ENCODE peak calls at places on chromosomes 2 and 18, in nine cellular contexts. W is sigmoid colon, O is esophagus squamous epithelium, I is heart left ventricle, P is prostate gland, N is vagina, R is uterus, A is right lobe of liver, Z is stomach. U is an unnamed sample.
A peak's percentile ranks its signal among the peaks of the same experiment; 100 is the strongest.

GRCh38 chr2:229445501-229446294 is 174.6 kb upstream of the PID1 start:
- DNase-seq in W (peak; percentile 87), O (no peak), I (peak; percentile 32), P (no peak), N (no peak), R (peak; percentile 77), A (no peak), Z (no peak), U (no peak)

GRCh38 chr2:66790651-66791181 is 355.8 kb downstream of the MEIS1 start:
- DNase-seq in W (peak; percentile 76), O (no peak), I (no peak), P (no peak), N (no peak), R (peak; percentile 65), A (no peak), Z (no peak), U (no peak)

GRCh38 chr2:7773362-7773973 is 856.3 kb downstream of the RNF144A start:
- DNase-seq in W (no peak), O (no peak), I (no peak), P (peak; percentile 51), N (no peak), R (no peak), A (no peak), Z (no peak), U (peak; percentile 25)

GRCh38 chr2:179344280-179344961 is 79.8 kb upstream of the SESTD1 start:
- DNase-seq in W (no peak), O (no peak), I (no peak), P (no peak), N (no peak), R (no peak), A (no peak), Z (no peak), U (no peak)

GRCh38 chr18:39235118-39235719 is 1669.6 kb upstream of the CELF4 start:
- DNase-seq in W (no peak), O (no peak), I (no peak), P (no peak), N (no peak), R (no peak), A (no peak), Z (no peak), U (no peak)

GRCh38 chr2:60551241-60552095 is 2.0 kb downstream of the BCL11A start:
- DNase-seq in W (peak; percentile 83), O (no peak), I (no peak), P (peak; percentile 65), N (no peak), R (no peak), A (peak; percentile 60), Z (peak; percentile 55), U (peak; percentile 66)

GRCh38 chr2:154013514-154013913 is 141.8 kb downstream of the GALNT13 start:
- DNase-seq in W (no peak), O (no peak), I (no peak), P (no peak), N (no peak), R (no peak), A (no peak), Z (no peak), U (no peak)

GRCh38 chr2:102117488-102117887 is 25.1 kb upstream of the IL1R1 start:
- DNase-seq in W (no peak), O (no peak), I (no peak), P (peak; percentile 68), N (no peak), R (no peak), A (no peak), Z (no peak), U (peak; percentile 59)

GRCh38 chr2:100653449-100654045 is 90.8 kb downstream of the PDCL3 start:
- DNase-seq in W (no peak), O (no peak), I (no peak), P (no peak), N (no peak), R (no peak), A (no peak), Z (no peak), U (no peak)

GRCh38 chr2:239739206-239739605 is 285.9 kb downstream of the NDUFA10 start:
- DNase-seq in W (no peak), O (no peak), I (no peak), P (no peak), N (no peak), R (no peak), A (no peak), Z (no peak), U (no peak)

GRCh38 chr18:51151568-51152511 is 45.6 kb downstream of the MEX3C start:
- DNase-seq in W (no peak), O (no peak), I (no peak), P (no peak), N (no peak), R (no peak), A (no peak), Z (peak; percentile 35), U (no peak)

GRCh38 chr2:63500398-63500797 is 87.9 kb downstream of the WDPCP start:
- DNase-seq in W (no peak), O (no peak), I (no peak), P (no peak), N (no peak), R (no peak), A (no peak), Z (no peak), U (no peak)

DNA sequence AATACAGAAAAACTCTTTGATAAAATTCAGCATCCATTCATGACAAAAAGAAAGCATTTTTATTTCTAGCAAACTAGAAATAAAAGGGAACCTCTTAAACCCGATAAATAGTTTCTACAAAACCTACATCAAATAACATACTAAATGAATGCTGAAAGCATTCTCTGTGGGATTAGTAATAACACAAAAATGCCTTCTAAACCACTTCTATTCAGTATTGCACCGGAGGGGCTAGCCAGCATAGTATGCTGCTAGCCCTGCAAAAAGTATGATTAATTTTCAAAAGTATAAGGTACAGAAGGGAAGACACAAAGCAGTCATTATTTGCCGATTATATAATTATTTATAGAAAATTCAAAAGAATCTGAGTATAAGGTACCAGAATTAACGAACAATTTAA is 145.2 kb downstream of the DTNB start:
- DNase-seq in W (no peak), O (no peak), I (no peak), P (no peak), N (no peak), R (no peak), A (no peak), Z (no peak), U (no peak)
- TF ChIP-seq POLR2A in W (no peak), O (no peak), I (no peak), P (no peak), N (no peak), R (no peak), A (no peak), Z (no peak), U (no peak)

DNA sequence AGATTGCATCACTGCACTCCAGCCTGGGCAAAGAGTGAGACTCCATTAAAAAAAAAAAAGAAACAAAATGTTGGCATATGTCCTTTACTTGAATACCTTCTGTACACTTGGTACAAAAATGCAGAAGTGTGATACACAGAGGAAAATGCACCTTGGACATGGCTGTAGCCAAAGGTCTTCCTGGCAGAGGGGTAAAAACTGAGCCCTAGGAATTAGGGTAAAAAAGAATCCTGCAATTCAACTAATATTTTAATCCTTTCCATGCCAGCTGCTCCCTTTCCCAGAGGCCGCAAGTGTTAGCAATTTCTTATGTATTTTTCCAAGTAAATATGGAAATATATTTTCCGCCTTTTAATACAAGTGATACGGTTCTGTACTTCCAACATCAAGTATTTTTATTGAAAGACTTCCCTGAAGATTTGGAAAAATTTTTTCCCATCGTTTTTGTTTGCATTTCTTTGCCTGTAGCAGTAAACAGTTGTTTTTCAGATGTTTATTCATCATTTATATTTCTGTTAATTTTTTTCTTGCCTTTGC is 26.2 kb downstream of the KCNJ13 start:
- DNase-seq in W (no peak), O (no peak), I (no peak), P (no peak), N (no peak), R (no peak), A (no peak), Z (no peak), U (no peak)
- TF ChIP-seq POLR2A in W (no peak), O (no peak), I (no peak), P (no peak), N (no peak), R (no peak), A (no peak), Z (no peak), U (no peak)

DNA sequence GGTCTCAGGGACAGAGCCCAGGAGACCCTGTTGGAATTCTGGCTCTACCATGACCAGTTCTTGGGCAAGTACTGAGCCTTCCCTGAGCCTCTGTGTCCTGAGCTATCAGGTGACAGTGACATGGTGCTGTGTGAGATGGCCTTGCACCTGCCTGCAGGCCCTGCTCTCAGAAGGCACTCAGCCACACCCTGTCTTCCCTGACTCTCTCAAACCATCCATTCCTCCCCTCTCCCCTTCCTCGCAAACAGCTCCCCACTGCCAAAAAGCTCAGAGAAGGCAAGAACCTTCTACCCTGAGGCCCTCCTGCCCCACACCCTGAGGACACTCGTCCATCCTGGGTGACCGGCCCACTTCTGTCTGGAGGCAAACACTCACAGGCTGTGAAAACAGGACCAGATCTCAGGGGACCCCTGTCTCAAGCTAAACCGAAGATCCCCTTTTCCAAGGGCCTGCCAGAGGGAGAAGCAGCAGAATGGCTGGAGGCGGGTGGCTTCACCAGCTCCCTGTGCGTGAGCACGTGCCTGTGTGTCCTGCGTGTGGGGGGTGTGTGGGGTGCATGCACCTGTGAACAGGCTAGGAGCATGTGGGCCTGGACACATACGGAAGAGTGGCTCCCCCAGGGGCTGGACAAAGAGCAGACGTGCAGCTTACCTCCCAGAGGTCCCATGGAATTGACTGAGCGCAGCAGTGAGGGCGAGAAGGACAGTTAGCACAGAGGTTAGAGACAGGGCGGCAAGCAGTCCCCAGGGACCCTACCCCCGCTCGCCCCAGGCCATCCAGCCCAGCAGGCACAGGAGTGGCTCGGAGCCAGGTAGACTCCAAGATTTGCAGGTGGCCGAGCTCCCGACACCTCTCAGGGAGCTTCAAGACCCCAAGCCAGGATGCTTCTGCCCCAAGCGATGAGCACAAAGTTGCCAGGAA is 53.9 kb downstream of the BIN1 start:
- DNase-seq in W (no peak), O (no peak), I (no peak), P (no peak), N (no peak), R (peak; percentile 13), A (peak; percentile 19), Z (no peak), U (no peak)
- TF ChIP-seq POLR2A in W (no peak), O (no peak), I (no peak), P (no peak), N (no peak), R (no peak), A (no peak), Z (no peak), U (no peak)

GRCh38 chr2:177264539-177265385 is at the start of gene NFE2L2:
- DNase-seq in W (peak; percentile 97), O (peak; percentile 60), I (peak; percentile 97), P (peak; percentile 92), N (peak; percentile 95), R (peak; percentile 94), A (peak; percentile 96), Z (peak; percentile 94), U (peak; percentile 92)
- TF ChIP-seq POLR2A in W (peak; percentile 98), O (peak; percentile 99), I (peak; percentile 92), P (peak; percentile 96), N (peak; percentile 98), R (peak; percentile 95), A (peak; percentile 99), Z (peak; percentile 79), U (peak; percentile 82)